ENCODE peak calls at places on chromosomes 4 and X, in four cellular contexts. N, Q, D and U are unnamed samples.

GRCh38 chr4:6372649-6373525 is 99.5 kb downstream of the PPP2R2C start:
- DNase-seq in N (no peak), Q (no peak), D (peak), U (no peak)

GRCh38 chr4:182188622-182189021 is 54.6 kb upstream of the TENM3 start:
- DNase-seq in N (no peak), Q (no peak), D (no peak), U (no peak)

GRCh38 chr4:6596948-6597347 is 22.0 kb downstream of the MAN2B2 start:
- DNase-seq in N (no peak), Q (no peak), D (no peak), U (no peak)

GRCh38 chr4:70895405-70895804 is 6.8 kb upstream of the MOB1B start:
- DNase-seq in N (no peak), Q (no peak), D (no peak), U (no peak)

GRCh38 chrX:19682712-19683331 is 167.5 kb upstream of the MAP3K15 start:
- DNase-seq in N (peak), Q (peak), D (no peak), U (no peak)

GRCh38 chr4:177391953-177392352 is 50.3 kb downstream of the AGA start:
- DNase-seq in N (no peak), Q (no peak), D (no peak), U (no peak)

GRCh38 chr4:87848622-87849351 is 16.0 kb downstream of the MEPE start:
- DNase-seq in N (peak), Q (peak), D (peak), U (no peak)

GRCh38 chrX:110168585-110168984 is 149.3 kb downstream of the AMMECR1 start:
- DNase-seq in N (no peak), Q (no peak), D (no peak), U (no peak)

GRCh38 chr4:111542056-111542455 is 603.2 kb upstream of the FAM241A start:
- DNase-seq in N (no peak), Q (no peak), D (no peak), U (no peak)

GRCh38 chr4:24657768-24658617 is 73.6 kb upstream of the DHX15 start:
- DNase-seq in N (no peak), Q (peak), D (peak), U (no peak)

GRCh38 chrX:35622021-35622420 is 176.1 kb upstream of the MAGEB16 start:
- DNase-seq in N (no peak), Q (no peak), D (no peak), U (no peak)

GRCh38 chr4:26110493-26110892 is 196.5 kb downstream of the SMIM20 start:
- DNase-seq in N (no peak), Q (no peak), D (no peak), U (no peak)

GRCh38 chr4:60002603-60003325 is 1197.4 kb upstream of the ADGRL3 start:
- DNase-seq in N (no peak), Q (no peak), D (no peak), U (no peak)

GRCh38 chrX:147710301-147710700 is 201.4 kb upstream of the FMR1 start:
- DNase-seq in N (no peak), Q (no peak), D (no peak), U (no peak)

GRCh38 chr4:152901205-152901604 is 34.9 kb upstream of the FHDC1 start:
- DNase-seq in N (no peak), Q (no peak), D (no peak), U (no peak)

GRCh38 chr4:120801171-120801758 is 121.3 kb downstream of the PRDM5 start:
- DNase-seq in N (peak), Q (no peak), D (no peak), U (no peak)

GRCh38 chr4:101140228-101140627 is 207.1 kb downstream of the PPP3CA start:
- DNase-seq in N (no peak), Q (no peak), D (no peak), U (no peak)

GRCh38 chr4:162485486-162485885 is 321.7 kb upstream of the FSTL5 start:
- DNase-seq in N (no peak), Q (no peak), D (no peak), U (no peak)

GRCh38 chr4:115042496-115042895 is 70.9 kb downstream of the NDST4 start:
- DNase-seq in N (no peak), Q (no peak), D (peak), U (no peak)

GRCh38 chr4:79476196-79476595 is 68.2 kb upstream of the GK2 start:
- DNase-seq in N (no peak), Q (no peak), D (no peak), U (no peak)

GRCh38 chr4:98546910-98547544 is 111.4 kb downstream of the TSPAN5 start:
- DNase-seq in N (peak), Q (no peak), D (no peak), U (no peak)

GRCh38 chrX:8043546-8043945 is 116.3 kb upstream of the PNPLA4 start:
- DNase-seq in N (no peak), Q (no peak), D (no peak), U (no peak)

GRCh38 chrX:8044861-8045434 is 117.7 kb upstream of the PNPLA4 start:
- DNase-seq in N (no peak), Q (no peak), D (no peak), U (no peak)

GRCh38 chrX:8043121-8043520 is 115.9 kb upstream of the PNPLA4 start:
- DNase-seq in N (no peak), Q (no peak), D (no peak), U (no peak)

GRCh38 chrX:8037593-8038348 is 110.6 kb upstream of the PNPLA4 start:
- DNase-seq in N (no peak), Q (no peak), D (no peak), U (no peak)

DNA sequence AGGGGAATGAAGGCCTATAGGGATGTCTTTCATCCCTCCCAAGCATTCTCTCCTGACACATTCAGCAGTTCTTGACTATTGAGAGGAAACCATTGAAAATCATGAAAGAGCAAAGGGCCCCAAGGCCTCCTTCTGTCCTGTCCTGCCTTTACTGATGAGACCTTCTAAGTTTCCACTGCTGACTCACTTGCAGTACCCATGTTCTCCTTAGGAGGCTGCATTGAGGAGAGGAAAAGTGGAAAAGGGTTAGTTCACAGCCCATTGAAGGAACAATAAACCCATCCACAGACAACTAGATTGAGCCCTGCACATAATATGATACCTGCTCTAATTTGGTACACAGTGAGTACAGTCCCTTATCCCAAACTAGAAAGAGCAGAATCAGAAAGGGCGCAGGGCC is 115.1 kb upstream of the PNPLA4 start:
- DNase-seq in N (no peak), Q (no peak), D (no peak), U (no peak)
- TF ChIP-seq CTCF in N (no peak), Q (no peak), D (peak), U (peak)

DNA sequence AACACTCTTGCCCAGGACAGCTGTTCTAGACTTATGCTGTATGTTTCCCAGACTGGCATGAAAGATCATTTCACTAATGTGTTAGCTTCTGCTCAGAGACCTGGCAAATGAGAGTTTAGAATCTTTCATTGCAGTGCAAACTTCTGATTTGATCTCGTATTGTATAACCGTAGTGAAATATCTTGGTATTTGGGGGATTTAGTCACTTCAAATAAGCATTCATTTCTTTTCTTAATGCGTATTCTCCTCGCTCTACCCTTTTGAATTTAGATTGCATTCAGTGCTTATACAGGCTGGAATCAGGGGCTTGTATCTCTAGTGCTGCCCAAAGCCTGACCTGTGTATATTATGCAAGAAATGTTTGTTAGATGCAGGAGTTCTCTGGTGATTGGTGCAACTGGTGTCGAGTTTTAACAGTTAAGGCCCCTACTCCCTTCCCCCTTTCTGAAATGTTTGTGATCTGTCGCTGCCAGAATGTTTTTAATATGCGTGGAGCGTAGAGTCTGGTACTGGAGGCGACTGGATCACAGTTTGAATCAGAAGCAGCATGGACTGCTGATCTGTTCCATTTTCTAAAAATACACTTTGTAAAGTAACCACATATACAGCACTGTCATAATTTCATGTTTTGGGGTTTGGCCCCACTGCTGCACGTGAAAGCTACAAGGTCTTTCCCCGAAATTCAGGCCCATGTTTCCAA is 326.4 kb downstream of the ARHGAP10 start:
- DNase-seq in N (no peak), Q (no peak), D (no peak), U (no peak)
- TF ChIP-seq CTCF in N (no peak), Q (no peak), D (no peak), U (no peak)

GRCh38 chr4:86595426-86595805 is 1.3 kb downstream of the PTPN13 start:
- DNase-seq in N (no peak), Q (no peak), D (no peak), U (no peak)

GRCh38 chr4:86592553-86593249 is 1.4 kb upstream of the PTPN13 start:
- DNase-seq in N (no peak), Q (no peak), D (no peak), U (no peak)

GRCh38 chr4:86593726-86594558 is at the start of gene PTPN13:
- DNase-seq in N (peak), Q (peak), D (no peak), U (peak)

GRCh38 chr4:86596802-86597201 is 2.7 kb downstream of the PTPN13 start:
- DNase-seq in N (no peak), Q (no peak), D (no peak), U (no peak)

GRCh38 chr4:86594559-86595425 is 677 bp downstream of the PTPN13 start:
- DNase-seq in N (peak), Q (peak), D (no peak), U (peak)
- TF ChIP-seq CTCF in N (no peak), Q (no peak), D (no peak), U (peak)

GRCh38 chrX:24563291-24564010 is 83.7 kb downstream of the PCYT1B start:
- DNase-seq in N (no peak), Q (no peak), D (no peak), U (no peak)

GRCh38 chrX:24566233-24566632 is 80.9 kb downstream of the PCYT1B start:
- DNase-seq in N (no peak), Q (no peak), D (no peak), U (no peak)

DNA sequence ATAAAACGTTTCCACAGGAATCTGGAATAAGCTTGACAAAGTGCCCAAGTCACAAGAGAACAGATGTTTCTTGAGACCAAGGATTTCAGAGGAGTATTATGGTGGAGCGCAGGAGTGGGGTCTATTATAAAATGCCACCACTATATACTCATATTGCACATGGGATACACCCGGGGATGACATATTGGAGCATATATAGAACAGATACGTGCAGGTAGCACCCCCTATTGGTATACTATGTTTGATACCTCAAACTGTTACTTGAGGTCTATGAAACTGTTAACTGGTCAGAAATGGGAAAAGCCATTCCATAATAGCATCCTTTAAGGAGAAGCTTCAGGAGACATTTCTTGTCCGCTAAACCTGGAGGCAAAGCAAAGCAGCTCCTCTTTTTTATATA is 86.0 kb downstream of the PCYT1B start:
- DNase-seq in N (no peak), Q (no peak), D (peak), U (no peak)
- TF ChIP-seq CTCF in N (peak), Q (peak), D (peak), U (no peak)

GRCh38 chr4:167973513-167973912 is 118.8 kb upstream of the ANXA10 start:
- DNase-seq in N (no peak), Q (no peak), D (no peak), U (no peak)
- TF ChIP-seq CTCF in N (no peak), Q (no peak), D (no peak), U (no peak)

DNA sequence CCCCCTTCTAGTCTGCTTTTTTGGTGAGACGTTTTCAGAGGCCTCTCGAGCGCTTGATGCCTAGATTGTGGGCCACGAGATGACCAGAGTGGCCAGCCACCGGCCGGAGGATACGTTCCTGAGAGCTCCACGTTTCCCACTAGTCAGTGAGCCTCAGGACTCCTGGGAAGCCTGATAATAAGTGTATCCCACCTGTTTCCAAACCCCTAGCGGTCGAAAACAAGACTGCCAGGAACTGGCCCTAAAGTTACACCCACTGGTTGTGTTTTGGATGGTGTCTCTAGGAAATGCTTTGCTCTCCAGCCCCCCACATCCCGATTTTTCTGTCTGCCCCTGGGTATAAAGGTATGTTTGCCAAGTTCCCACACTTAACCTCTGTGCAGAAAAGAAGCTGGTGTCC is 4.6 kb upstream of the RS1 start:
- DNase-seq in N (no peak), Q (no peak), D (no peak), U (no peak)
- TF ChIP-seq CTCF in N (no peak), Q (no peak), D (no peak), U (peak)